ENCODE peak calls at places on chromosomes 3 and 15, in seven cellular contexts. One of them, this sample, is unnamed.

GRCh38 chr3:149967067-149967685 is 3.5 kb downstream of the PFN2 start:
- DNase-seq in aorta: no peak
- DNase-seq in WERI-Rb-1: no peak
- DNase-seq in MM.1S: peak; percentile 64
- DNase-seq in body of pancreas: no peak
- DNase-seq in BJ: no peak
- DNase-seq in breast epithelium: no peak
- DNase-seq in this sample: no peak

GRCh38 chr3:160756907-160757623 is 1.0 kb downstream of the PPM1L start:
- DNase-seq in aorta: peak; percentile 41
- DNase-seq in WERI-Rb-1: no peak
- DNase-seq in MM.1S: no peak
- DNase-seq in body of pancreas: no peak
- DNase-seq in BJ: no peak
- DNase-seq in breast epithelium: no peak
- DNase-seq in this sample: no peak

GRCh38 chr15:47384316-47384715 is 333.0 kb upstream of the SEMA6D start:
- DNase-seq in aorta: peak; percentile 63
- DNase-seq in WERI-Rb-1: peak; percentile 86
- DNase-seq in MM.1S: no peak
- DNase-seq in body of pancreas: peak; percentile 11
- DNase-seq in BJ: peak; percentile 34
- DNase-seq in breast epithelium: no peak
- DNase-seq in this sample: no peak

GRCh38 chr15:81293728-81294500 is 30.0 kb downstream of the STARD5 start:
- DNase-seq in aorta: peak; percentile 57
- DNase-seq in WERI-Rb-1: no peak
- DNase-seq in MM.1S: peak; percentile 84
- DNase-seq in body of pancreas: peak; percentile 52
- DNase-seq in BJ: no peak
- DNase-seq in breast epithelium: no peak
- DNase-seq in this sample: no peak

GRCh38 chr3:45145681-45146614 is at the start of gene CDCP1:
- DNase-seq in aorta: peak; percentile 55
- DNase-seq in WERI-Rb-1: peak; percentile 10
- DNase-seq in MM.1S: no peak
- DNase-seq in body of pancreas: peak; percentile 73
- DNase-seq in BJ: no peak
- DNase-seq in breast epithelium: no peak
- DNase-seq in this sample: peak; percentile 82

GRCh38 chr3:110623571-110623970 is 448.0 kb upstream of the NECTIN3 start:
- DNase-seq in aorta: no peak
- DNase-seq in WERI-Rb-1: no peak
- DNase-seq in MM.1S: peak; percentile 95
- DNase-seq in body of pancreas: no peak
- DNase-seq in BJ: no peak
- DNase-seq in breast epithelium: no peak
- DNase-seq in this sample: no peak

GRCh38 chr15:38876621-38877020 is 312.0 kb upstream of the RASGRP1 start:
- DNase-seq in aorta: no peak
- DNase-seq in WERI-Rb-1: no peak
- DNase-seq in MM.1S: no peak
- DNase-seq in body of pancreas: no peak
- DNase-seq in BJ: no peak
- DNase-seq in breast epithelium: no peak
- DNase-seq in this sample: no peak

GRCh38 chr3:176510097-176510496 is 687.2 kb downstream of the TBL1XR1 start:
- DNase-seq in aorta: no peak
- DNase-seq in WERI-Rb-1: no peak
- DNase-seq in MM.1S: no peak
- DNase-seq in body of pancreas: no peak
- DNase-seq in BJ: no peak
- DNase-seq in breast epithelium: no peak
- DNase-seq in this sample: no peak

GRCh38 chr15:80404719-80405553 is 754 bp downstream of the ARNT2 start:
- DNase-seq in aorta: no peak
- DNase-seq in WERI-Rb-1: peak; percentile 54
- DNase-seq in MM.1S: no peak
- DNase-seq in body of pancreas: peak; percentile 9
- DNase-seq in BJ: no peak
- DNase-seq in breast epithelium: no peak
- DNase-seq in this sample: no peak

GRCh38 chr15:63502137-63502801 is 2.1 kb upstream of the USP3 start:
- DNase-seq in aorta: no peak
- DNase-seq in WERI-Rb-1: no peak
- DNase-seq in MM.1S: no peak
- DNase-seq in body of pancreas: peak; percentile 44
- DNase-seq in BJ: no peak
- DNase-seq in breast epithelium: peak; percentile 50
- DNase-seq in this sample: no peak

GRCh38 chr15:63501256-63502089 is 2.9 kb upstream of the USP3 start:
- DNase-seq in aorta: peak; percentile 93
- DNase-seq in WERI-Rb-1: no peak
- DNase-seq in MM.1S: no peak
- DNase-seq in body of pancreas: peak; percentile 86
- DNase-seq in BJ: peak; percentile 83
- DNase-seq in breast epithelium: peak; percentile 72
- DNase-seq in this sample: peak; percentile 84

GRCh38 chr15:63498815-63499549 is 5.4 kb upstream of the USP3 start:
- DNase-seq in aorta: no peak
- DNase-seq in WERI-Rb-1: no peak
- DNase-seq in MM.1S: no peak
- DNase-seq in body of pancreas: no peak
- DNase-seq in BJ: no peak
- DNase-seq in breast epithelium: no peak
- DNase-seq in this sample: no peak

GRCh38 chr15:63499611-63500010 is 4.8 kb upstream of the USP3 start:
- DNase-seq in aorta: no peak
- DNase-seq in WERI-Rb-1: no peak
- DNase-seq in MM.1S: no peak
- DNase-seq in body of pancreas: no peak
- DNase-seq in BJ: no peak
- DNase-seq in breast epithelium: no peak
- DNase-seq in this sample: no peak

GRCh38 chr15:63500265-63501250 is 3.8 kb upstream of the USP3 start:
- DNase-seq in aorta: no peak
- DNase-seq in WERI-Rb-1: no peak
- DNase-seq in MM.1S: no peak
- DNase-seq in body of pancreas: peak; percentile 76
- DNase-seq in BJ: no peak
- DNase-seq in breast epithelium: no peak
- DNase-seq in this sample: no peak
- H3K4me3 ChIP-seq in aorta: no peak overlapping the region
- H3K4me3 ChIP-seq in WERI-Rb-1: no peak overlapping the region
- H3K4me3 ChIP-seq in MM.1S: no peak overlapping the region
- H3K4me3 ChIP-seq in body of pancreas: no peak overlapping the region
- H3K4me3 ChIP-seq in BJ: peak overlapping the region; percentile 25
- H3K4me3 ChIP-seq in breast epithelium: peak overlapping the region; percentile 31
- H3K4me3 ChIP-seq in this sample: no peak overlapping the region

GRCh38 chr15:31364301-31365031 is 37.8 kb downstream of the KLF13 start:
- DNase-seq in aorta: no peak
- DNase-seq in WERI-Rb-1: no peak
- DNase-seq in MM.1S: no peak
- DNase-seq in body of pancreas: no peak
- DNase-seq in BJ: no peak
- DNase-seq in breast epithelium: no peak
- DNase-seq in this sample: no peak
- H3K4me3 ChIP-seq in aorta: no peak overlapping the region
- H3K4me3 ChIP-seq in WERI-Rb-1: no peak overlapping the region
- H3K4me3 ChIP-seq in MM.1S: no peak overlapping the region
- H3K4me3 ChIP-seq in body of pancreas: no peak overlapping the region
- H3K4me3 ChIP-seq in BJ: no peak overlapping the region
- H3K4me3 ChIP-seq in breast epithelium: no peak overlapping the region
- H3K4me3 ChIP-seq in this sample: no peak overlapping the region

GRCh38 chr3:119494597-119494996 is 3.8 kb upstream of the TIMMDC1 start:
- DNase-seq in aorta: no peak
- DNase-seq in WERI-Rb-1: no peak
- DNase-seq in MM.1S: no peak
- DNase-seq in body of pancreas: no peak
- DNase-seq in BJ: no peak
- DNase-seq in breast epithelium: no peak
- DNase-seq in this sample: no peak

GRCh38 chr3:119498188-119498987 is at the start of gene TIMMDC1:
- DNase-seq in aorta: peak; percentile 98
- DNase-seq in WERI-Rb-1: peak; percentile 97
- DNase-seq in MM.1S: peak; percentile 99
- DNase-seq in body of pancreas: peak; percentile 98
- DNase-seq in BJ: peak; percentile 81
- DNase-seq in breast epithelium: peak; percentile 96
- DNase-seq in this sample: peak; percentile 95

GRCh38 chr3:119497824-119498187 is 541 bp upstream of the TIMMDC1 start:
- DNase-seq in aorta: no peak
- DNase-seq in WERI-Rb-1: no peak
- DNase-seq in MM.1S: no peak
- DNase-seq in body of pancreas: peak; percentile 46
- DNase-seq in BJ: no peak
- DNase-seq in breast epithelium: no peak
- DNase-seq in this sample: no peak

DNA sequence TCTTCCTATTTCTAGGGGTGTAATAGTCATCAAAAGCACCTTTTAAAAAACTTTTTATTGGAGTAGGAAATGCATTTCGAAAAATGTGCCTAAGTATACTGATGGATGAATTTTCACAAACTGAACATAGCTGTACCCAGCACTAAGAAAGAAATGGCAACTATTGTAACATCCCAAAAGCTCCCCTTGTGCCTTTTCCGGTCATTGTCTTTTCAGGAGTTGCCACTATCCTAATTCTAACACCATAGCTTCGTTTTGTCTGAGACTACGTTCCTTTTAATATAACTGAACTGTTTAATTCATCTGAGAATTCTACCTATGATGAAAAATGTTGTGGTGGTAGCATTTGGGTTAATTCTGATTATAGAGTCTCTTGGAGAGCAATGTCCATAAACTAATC is 1.9 kb downstream of the TIMMDC1 start:
- DNase-seq in aorta: no peak
- DNase-seq in WERI-Rb-1: no peak
- DNase-seq in MM.1S: no peak
- DNase-seq in body of pancreas: no peak
- DNase-seq in BJ: no peak
- DNase-seq in breast epithelium: no peak
- DNase-seq in this sample: no peak
- H3K4me3 ChIP-seq in aorta: no peak overlapping the region
- H3K4me3 ChIP-seq in WERI-Rb-1: no peak overlapping the region
- H3K4me3 ChIP-seq in MM.1S: no peak overlapping the region
- H3K4me3 ChIP-seq in body of pancreas: no peak overlapping the region
- H3K4me3 ChIP-seq in BJ: no peak overlapping the region
- H3K4me3 ChIP-seq in breast epithelium: no peak overlapping the region
- H3K4me3 ChIP-seq in this sample: no peak overlapping the region

GRCh38 chr3:197426161-197426566 is 127.8 kb upstream of the DLG1 start:
- DNase-seq in aorta: no peak
- DNase-seq in WERI-Rb-1: peak; percentile 29
- DNase-seq in MM.1S: no peak
- DNase-seq in body of pancreas: no peak
- DNase-seq in BJ: no peak
- DNase-seq in breast epithelium: no peak
- DNase-seq in this sample: no peak
- H3K4me3 ChIP-seq in aorta: no peak overlapping the region
- H3K4me3 ChIP-seq in WERI-Rb-1: no peak overlapping the region
- H3K4me3 ChIP-seq in MM.1S: no peak overlapping the region
- H3K4me3 ChIP-seq in body of pancreas: no peak overlapping the region
- H3K4me3 ChIP-seq in BJ: no peak overlapping the region
- H3K4me3 ChIP-seq in breast epithelium: no peak overlapping the region
- H3K4me3 ChIP-seq in this sample: no peak overlapping the region

DNA sequence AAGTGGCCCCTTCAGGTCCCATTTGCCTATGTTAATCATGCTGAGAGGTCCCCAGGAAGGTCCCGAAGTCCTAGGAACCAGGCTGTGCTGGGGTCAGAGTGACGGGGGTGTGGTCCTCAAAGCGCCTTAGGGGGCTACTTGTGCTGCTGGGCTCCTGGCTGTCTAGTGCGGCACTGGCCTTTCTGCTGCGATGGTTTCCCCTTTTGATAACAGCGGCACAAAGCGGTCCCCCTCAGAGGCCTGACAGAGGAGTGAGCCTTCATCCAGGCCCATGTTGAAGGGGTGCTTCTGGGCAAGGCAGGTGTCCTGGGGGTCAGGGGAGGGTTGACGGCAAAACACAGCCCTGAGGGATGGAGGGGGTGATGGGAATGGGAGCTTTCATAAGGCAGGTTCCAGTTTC is 68.8 kb downstream of the HMCES start:
- DNase-seq in aorta: no peak
- DNase-seq in WERI-Rb-1: no peak
- DNase-seq in MM.1S: no peak
- DNase-seq in body of pancreas: no peak
- DNase-seq in BJ: no peak
- DNase-seq in breast epithelium: no peak
- DNase-seq in this sample: no peak
- H3K4me3 ChIP-seq in aorta: no peak overlapping the region
- H3K4me3 ChIP-seq in WERI-Rb-1: no peak overlapping the region
- H3K4me3 ChIP-seq in MM.1S: no peak overlapping the region
- H3K4me3 ChIP-seq in body of pancreas: no peak overlapping the region
- H3K4me3 ChIP-seq in BJ: no peak overlapping the region
- H3K4me3 ChIP-seq in breast epithelium: no peak overlapping the region
- H3K4me3 ChIP-seq in this sample: no peak overlapping the region

DNA sequence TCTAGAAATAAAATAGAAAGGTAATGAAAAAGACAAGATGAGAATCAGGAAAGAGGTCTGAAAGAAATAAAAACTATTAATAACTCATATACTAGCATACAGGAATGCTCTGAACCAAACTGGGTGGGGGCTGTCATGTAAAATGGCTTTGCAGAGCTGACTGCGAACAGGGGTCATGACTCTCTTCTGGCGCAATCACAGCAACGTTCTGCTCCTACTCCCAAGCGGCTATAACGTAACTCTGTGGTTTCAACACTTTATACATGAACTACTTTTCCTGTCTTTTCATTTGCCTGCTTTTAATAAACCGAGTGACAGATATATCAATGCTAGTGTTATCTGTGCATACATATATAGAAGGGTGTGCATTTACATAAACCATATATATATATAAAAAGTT is 116.7 kb downstream of the DLG1 start:
- DNase-seq in aorta: no peak
- DNase-seq in WERI-Rb-1: no peak
- DNase-seq in MM.1S: no peak
- DNase-seq in body of pancreas: peak; percentile 47
- DNase-seq in BJ: no peak
- DNase-seq in breast epithelium: no peak
- DNase-seq in this sample: no peak
- H3K4me3 ChIP-seq in aorta: no peak overlapping the region
- H3K4me3 ChIP-seq in WERI-Rb-1: no peak overlapping the region
- H3K4me3 ChIP-seq in MM.1S: no peak overlapping the region
- H3K4me3 ChIP-seq in body of pancreas: no peak overlapping the region
- H3K4me3 ChIP-seq in BJ: no peak overlapping the region
- H3K4me3 ChIP-seq in breast epithelium: no peak overlapping the region
- H3K4me3 ChIP-seq in this sample: no peak overlapping the region

DNA sequence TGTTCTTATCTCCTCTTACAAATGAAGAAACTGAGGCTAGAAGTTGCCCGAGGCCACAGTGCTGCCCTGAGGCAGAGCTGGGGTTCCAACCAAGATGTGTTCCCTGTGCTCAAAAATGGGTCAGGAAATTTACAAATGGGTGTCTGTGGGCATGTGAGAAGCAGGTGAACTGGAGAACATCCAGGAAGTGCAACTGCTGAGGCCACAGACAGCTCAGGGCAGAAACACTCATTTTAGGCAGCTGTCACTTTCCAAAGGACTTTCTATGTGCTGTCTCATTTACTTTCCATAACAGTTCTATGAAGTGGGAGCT is 47.2 kb upstream of the ATP2B2 start:
- DNase-seq in aorta: no peak
- DNase-seq in WERI-Rb-1: no peak
- DNase-seq in MM.1S: no peak
- DNase-seq in body of pancreas: no peak
- DNase-seq in BJ: no peak
- DNase-seq in breast epithelium: no peak
- DNase-seq in this sample: no peak
- H3K4me3 ChIP-seq in aorta: no peak overlapping the region
- H3K4me3 ChIP-seq in WERI-Rb-1: no peak overlapping the region
- H3K4me3 ChIP-seq in MM.1S: no peak overlapping the region
- H3K4me3 ChIP-seq in body of pancreas: no peak overlapping the region
- H3K4me3 ChIP-seq in BJ: no peak overlapping the region
- H3K4me3 ChIP-seq in breast epithelium: no peak overlapping the region
- H3K4me3 ChIP-seq in this sample: no peak overlapping the region